ENCODE peak calls at places on chromosomes 16 and 17, in eight cellular contexts. One of them, this sample, is unnamed.
A peak's percentile ranks its signal among the peaks of the same experiment; 100 is the strongest.

GRCh38 chr17:67639555-67639954 is 78.2 kb upstream of the NOL11 start:
- ATAC-seq in activated naive CD4-positive, alpha-beta T cell treated with anti-CD3 and anti-CD28 coated beads, Interleukin-2, amount 50 U/mL, for 72 hours: no peak
- ATAC-seq in stimulated activated naive CD8-positive, alpha-beta T cell treated with anti-CD3 and anti-CD28 coated beads, Interleukin-15, Interleukin-2, amounts not matched to agents 100 U/mL and 50 U/mL, for 24 hours: no peak
- ATAC-seq in sciatic nerve: peak; percentile 75
- ATAC-seq in naive B cell: no peak
- ATAC-seq in mucosa of descending colon: no peak
- ATAC-seq in activated CD8-positive, alpha-beta memory T cell treated with anti-CD3 and anti-CD28 coated beads, Interleukin-2, amount 10 ng/mL, durations not matched to agents 7 days and 5 days: no peak
- ATAC-seq in heart right ventricle: peak; percentile 31
- ATAC-seq in this sample: no peak

GRCh38 chr17:83153681-83154310 is 74.4 kb downstream of the METRNL start:
- ATAC-seq in activated naive CD4-positive, alpha-beta T cell treated with anti-CD3 and anti-CD28 coated beads, Interleukin-2, amount 50 U/mL, for 72 hours: no peak
- ATAC-seq in stimulated activated naive CD8-positive, alpha-beta T cell treated with anti-CD3 and anti-CD28 coated beads, Interleukin-15, Interleukin-2, amounts not matched to agents 100 U/mL and 50 U/mL, for 24 hours: no peak
- ATAC-seq in sciatic nerve: no peak
- ATAC-seq in naive B cell: no peak
- ATAC-seq in mucosa of descending colon: no peak
- ATAC-seq in activated CD8-positive, alpha-beta memory T cell treated with anti-CD3 and anti-CD28 coated beads, Interleukin-2, amount 10 ng/mL, durations not matched to agents 7 days and 5 days: no peak
- ATAC-seq in heart right ventricle: no peak
- ATAC-seq in this sample: no peak

GRCh38 chr16:85573696-85574641 is 39.2 kb upstream of the GSE1 start:
- ATAC-seq in activated naive CD4-positive, alpha-beta T cell treated with anti-CD3 and anti-CD28 coated beads, Interleukin-2, amount 50 U/mL, for 72 hours: no peak
- ATAC-seq in stimulated activated naive CD8-positive, alpha-beta T cell treated with anti-CD3 and anti-CD28 coated beads, Interleukin-15, Interleukin-2, amounts not matched to agents 100 U/mL and 50 U/mL, for 24 hours: no peak
- ATAC-seq in sciatic nerve: peak; percentile 64
- ATAC-seq in naive B cell: no peak
- ATAC-seq in mucosa of descending colon: peak; percentile 9
- ATAC-seq in activated CD8-positive, alpha-beta memory T cell treated with anti-CD3 and anti-CD28 coated beads, Interleukin-2, amount 10 ng/mL, durations not matched to agents 7 days and 5 days: no peak
- ATAC-seq in heart right ventricle: peak; percentile 87
- ATAC-seq in this sample: no peak

GRCh38 chr16:53757971-53758609 is 54.1 kb downstream of the FTO start:
- ATAC-seq in activated naive CD4-positive, alpha-beta T cell treated with anti-CD3 and anti-CD28 coated beads, Interleukin-2, amount 50 U/mL, for 72 hours: no peak
- ATAC-seq in stimulated activated naive CD8-positive, alpha-beta T cell treated with anti-CD3 and anti-CD28 coated beads, Interleukin-15, Interleukin-2, amounts not matched to agents 100 U/mL and 50 U/mL, for 24 hours: no peak
- ATAC-seq in sciatic nerve: no peak
- ATAC-seq in naive B cell: no peak
- ATAC-seq in mucosa of descending colon: no peak
- ATAC-seq in activated CD8-positive, alpha-beta memory T cell treated with anti-CD3 and anti-CD28 coated beads, Interleukin-2, amount 10 ng/mL, durations not matched to agents 7 days and 5 days: no peak
- ATAC-seq in heart right ventricle: no peak
- ATAC-seq in this sample: no peak

GRCh38 chr17:2368383-2368782 is 31.1 kb downstream of the SGSM2 start:
- ATAC-seq in activated naive CD4-positive, alpha-beta T cell treated with anti-CD3 and anti-CD28 coated beads, Interleukin-2, amount 50 U/mL, for 72 hours: no peak
- ATAC-seq in stimulated activated naive CD8-positive, alpha-beta T cell treated with anti-CD3 and anti-CD28 coated beads, Interleukin-15, Interleukin-2, amounts not matched to agents 100 U/mL and 50 U/mL, for 24 hours: no peak
- ATAC-seq in sciatic nerve: no peak
- ATAC-seq in naive B cell: no peak
- ATAC-seq in mucosa of descending colon: no peak
- ATAC-seq in activated CD8-positive, alpha-beta memory T cell treated with anti-CD3 and anti-CD28 coated beads, Interleukin-2, amount 10 ng/mL, durations not matched to agents 7 days and 5 days: no peak
- ATAC-seq in heart right ventricle: peak; percentile 41
- ATAC-seq in this sample: no peak

GRCh38 chr17:77140878-77141767 is at the start of gene SEC14L1:
- ATAC-seq in activated naive CD4-positive, alpha-beta T cell treated with anti-CD3 and anti-CD28 coated beads, Interleukin-2, amount 50 U/mL, for 72 hours: peak; percentile 63
- ATAC-seq in stimulated activated naive CD8-positive, alpha-beta T cell treated with anti-CD3 and anti-CD28 coated beads, Interleukin-15, Interleukin-2, amounts not matched to agents 100 U/mL and 50 U/mL, for 24 hours: peak; percentile 29
- ATAC-seq in sciatic nerve: no peak
- ATAC-seq in naive B cell: peak; percentile 41
- ATAC-seq in mucosa of descending colon: no peak
- ATAC-seq in activated CD8-positive, alpha-beta memory T cell treated with anti-CD3 and anti-CD28 coated beads, Interleukin-2, amount 10 ng/mL, durations not matched to agents 7 days and 5 days: peak; percentile 45
- ATAC-seq in heart right ventricle: no peak
- ATAC-seq in this sample: no peak

GRCh38 chr16:23689442-23690187 is 10.9 kb downstream of the PLK1 start:
- ATAC-seq in activated naive CD4-positive, alpha-beta T cell treated with anti-CD3 and anti-CD28 coated beads, Interleukin-2, amount 50 U/mL, for 72 hours: no peak
- ATAC-seq in stimulated activated naive CD8-positive, alpha-beta T cell treated with anti-CD3 and anti-CD28 coated beads, Interleukin-15, Interleukin-2, amounts not matched to agents 100 U/mL and 50 U/mL, for 24 hours: no peak
- ATAC-seq in sciatic nerve: no peak
- ATAC-seq in naive B cell: no peak
- ATAC-seq in mucosa of descending colon: peak; percentile 4
- ATAC-seq in activated CD8-positive, alpha-beta memory T cell treated with anti-CD3 and anti-CD28 coated beads, Interleukin-2, amount 10 ng/mL, durations not matched to agents 7 days and 5 days: no peak
- ATAC-seq in heart right ventricle: no peak
- ATAC-seq in this sample: no peak

GRCh38 chr17:60899115-60899514 is 221.5 kb downstream of the BCAS3 start:
- ATAC-seq in activated naive CD4-positive, alpha-beta T cell treated with anti-CD3 and anti-CD28 coated beads, Interleukin-2, amount 50 U/mL, for 72 hours: no peak
- ATAC-seq in stimulated activated naive CD8-positive, alpha-beta T cell treated with anti-CD3 and anti-CD28 coated beads, Interleukin-15, Interleukin-2, amounts not matched to agents 100 U/mL and 50 U/mL, for 24 hours: no peak
- ATAC-seq in sciatic nerve: no peak
- ATAC-seq in naive B cell: no peak
- ATAC-seq in mucosa of descending colon: no peak
- ATAC-seq in activated CD8-positive, alpha-beta memory T cell treated with anti-CD3 and anti-CD28 coated beads, Interleukin-2, amount 10 ng/mL, durations not matched to agents 7 days and 5 days: no peak
- ATAC-seq in heart right ventricle: no peak
- ATAC-seq in this sample: peak; percentile 11

GRCh38 chr16:55155815-55156214 is 168.2 kb upstream of the IRX6 start:
- ATAC-seq in activated naive CD4-positive, alpha-beta T cell treated with anti-CD3 and anti-CD28 coated beads, Interleukin-2, amount 50 U/mL, for 72 hours: no peak
- ATAC-seq in stimulated activated naive CD8-positive, alpha-beta T cell treated with anti-CD3 and anti-CD28 coated beads, Interleukin-15, Interleukin-2, amounts not matched to agents 100 U/mL and 50 U/mL, for 24 hours: no peak
- ATAC-seq in sciatic nerve: no peak
- ATAC-seq in naive B cell: no peak
- ATAC-seq in mucosa of descending colon: no peak
- ATAC-seq in activated CD8-positive, alpha-beta memory T cell treated with anti-CD3 and anti-CD28 coated beads, Interleukin-2, amount 10 ng/mL, durations not matched to agents 7 days and 5 days: no peak
- ATAC-seq in heart right ventricle: no peak
- ATAC-seq in this sample: no peak

GRCh38 chr16:57906385-57907316 is 64.3 kb downstream of the CNGB1 start:
- ATAC-seq in activated naive CD4-positive, alpha-beta T cell treated with anti-CD3 and anti-CD28 coated beads, Interleukin-2, amount 50 U/mL, for 72 hours: peak; percentile 47
- ATAC-seq in stimulated activated naive CD8-positive, alpha-beta T cell treated with anti-CD3 and anti-CD28 coated beads, Interleukin-15, Interleukin-2, amounts not matched to agents 100 U/mL and 50 U/mL, for 24 hours: peak; percentile 26
- ATAC-seq in sciatic nerve: peak; percentile 52
- ATAC-seq in naive B cell: peak; percentile 87
- ATAC-seq in mucosa of descending colon: peak; percentile 25
- ATAC-seq in activated CD8-positive, alpha-beta memory T cell treated with anti-CD3 and anti-CD28 coated beads, Interleukin-2, amount 10 ng/mL, durations not matched to agents 7 days and 5 days: peak; percentile 53
- ATAC-seq in heart right ventricle: peak; percentile 39
- ATAC-seq in this sample: no peak

GRCh38 chr16:19810817-19811731 is 73.6 kb downstream of the GPRC5B start:
- ATAC-seq in activated naive CD4-positive, alpha-beta T cell treated with anti-CD3 and anti-CD28 coated beads, Interleukin-2, amount 50 U/mL, for 72 hours: no peak
- ATAC-seq in stimulated activated naive CD8-positive, alpha-beta T cell treated with anti-CD3 and anti-CD28 coated beads, Interleukin-15, Interleukin-2, amounts not matched to agents 100 U/mL and 50 U/mL, for 24 hours: no peak
- ATAC-seq in sciatic nerve: peak; percentile 28
- ATAC-seq in naive B cell: no peak
- ATAC-seq in mucosa of descending colon: no peak
- ATAC-seq in activated CD8-positive, alpha-beta memory T cell treated with anti-CD3 and anti-CD28 coated beads, Interleukin-2, amount 10 ng/mL, durations not matched to agents 7 days and 5 days: no peak
- ATAC-seq in heart right ventricle: no peak
- ATAC-seq in this sample: no peak

GRCh38 chr17:64653985-64654355 is 8.1 kb downstream of the SMURF2 start:
- ATAC-seq in activated naive CD4-positive, alpha-beta T cell treated with anti-CD3 and anti-CD28 coated beads, Interleukin-2, amount 50 U/mL, for 72 hours: no peak
- ATAC-seq in stimulated activated naive CD8-positive, alpha-beta T cell treated with anti-CD3 and anti-CD28 coated beads, Interleukin-15, Interleukin-2, amounts not matched to agents 100 U/mL and 50 U/mL, for 24 hours: no peak
- ATAC-seq in sciatic nerve: no peak
- ATAC-seq in naive B cell: no peak
- ATAC-seq in mucosa of descending colon: no peak
- ATAC-seq in activated CD8-positive, alpha-beta memory T cell treated with anti-CD3 and anti-CD28 coated beads, Interleukin-2, amount 10 ng/mL, durations not matched to agents 7 days and 5 days: no peak
- ATAC-seq in heart right ventricle: no peak
- ATAC-seq in this sample: no peak

GRCh38 chr16:3810198-3810664 is 70.3 kb downstream of the CREBBP start:
- ATAC-seq in activated naive CD4-positive, alpha-beta T cell treated with anti-CD3 and anti-CD28 coated beads, Interleukin-2, amount 50 U/mL, for 72 hours: peak; percentile 91
- ATAC-seq in stimulated activated naive CD8-positive, alpha-beta T cell treated with anti-CD3 and anti-CD28 coated beads, Interleukin-15, Interleukin-2, amounts not matched to agents 100 U/mL and 50 U/mL, for 24 hours: peak; percentile 63
- ATAC-seq in sciatic nerve: no peak
- ATAC-seq in naive B cell: no peak
- ATAC-seq in mucosa of descending colon: no peak
- ATAC-seq in activated CD8-positive, alpha-beta memory T cell treated with anti-CD3 and anti-CD28 coated beads, Interleukin-2, amount 10 ng/mL, durations not matched to agents 7 days and 5 days: peak; percentile 53
- ATAC-seq in heart right ventricle: no peak
- ATAC-seq in this sample: no peak

GRCh38 chr16:69931631-69932030 is 19.5 kb upstream of the CLEC18A start:
- ATAC-seq in activated naive CD4-positive, alpha-beta T cell treated with anti-CD3 and anti-CD28 coated beads, Interleukin-2, amount 50 U/mL, for 72 hours: no peak
- ATAC-seq in stimulated activated naive CD8-positive, alpha-beta T cell treated with anti-CD3 and anti-CD28 coated beads, Interleukin-15, Interleukin-2, amounts not matched to agents 100 U/mL and 50 U/mL, for 24 hours: no peak
- ATAC-seq in sciatic nerve: no peak
- ATAC-seq in naive B cell: no peak
- ATAC-seq in mucosa of descending colon: no peak
- ATAC-seq in activated CD8-positive, alpha-beta memory T cell treated with anti-CD3 and anti-CD28 coated beads, Interleukin-2, amount 10 ng/mL, durations not matched to agents 7 days and 5 days: no peak
- ATAC-seq in heart right ventricle: no peak
- ATAC-seq in this sample: no peak

GRCh38 chr17:73389411-73389810 is 77.6 kb upstream of the CDC42EP4 start:
- ATAC-seq in activated naive CD4-positive, alpha-beta T cell treated with anti-CD3 and anti-CD28 coated beads, Interleukin-2, amount 50 U/mL, for 72 hours: no peak
- ATAC-seq in stimulated activated naive CD8-positive, alpha-beta T cell treated with anti-CD3 and anti-CD28 coated beads, Interleukin-15, Interleukin-2, amounts not matched to agents 100 U/mL and 50 U/mL, for 24 hours: no peak
- ATAC-seq in sciatic nerve: no peak
- ATAC-seq in naive B cell: no peak
- ATAC-seq in mucosa of descending colon: no peak
- ATAC-seq in activated CD8-positive, alpha-beta memory T cell treated with anti-CD3 and anti-CD28 coated beads, Interleukin-2, amount 10 ng/mL, durations not matched to agents 7 days and 5 days: no peak
- ATAC-seq in heart right ventricle: no peak
- ATAC-seq in this sample: no peak

GRCh38 chr17:55433629-55434422 is 12.2 kb upstream of the MMD start:
- ATAC-seq in activated naive CD4-positive, alpha-beta T cell treated with anti-CD3 and anti-CD28 coated beads, Interleukin-2, amount 50 U/mL, for 72 hours: no peak
- ATAC-seq in stimulated activated naive CD8-positive, alpha-beta T cell treated with anti-CD3 and anti-CD28 coated beads, Interleukin-15, Interleukin-2, amounts not matched to agents 100 U/mL and 50 U/mL, for 24 hours: no peak
- ATAC-seq in sciatic nerve: peak; percentile 86
- ATAC-seq in naive B cell: no peak
- ATAC-seq in mucosa of descending colon: peak; percentile 87
- ATAC-seq in activated CD8-positive, alpha-beta memory T cell treated with anti-CD3 and anti-CD28 coated beads, Interleukin-2, amount 10 ng/mL, durations not matched to agents 7 days and 5 days: no peak
- ATAC-seq in heart right ventricle: no peak
- ATAC-seq in this sample: peak; percentile 43

GRCh38 chr16:15033309-15033707 is 22.6 kb downstream of the NTAN1 start:
- ATAC-seq in activated naive CD4-positive, alpha-beta T cell treated with anti-CD3 and anti-CD28 coated beads, Interleukin-2, amount 50 U/mL, for 72 hours: no peak
- ATAC-seq in stimulated activated naive CD8-positive, alpha-beta T cell treated with anti-CD3 and anti-CD28 coated beads, Interleukin-15, Interleukin-2, amounts not matched to agents 100 U/mL and 50 U/mL, for 24 hours: no peak
- ATAC-seq in sciatic nerve: no peak
- ATAC-seq in naive B cell: no peak
- ATAC-seq in mucosa of descending colon: no peak
- ATAC-seq in activated CD8-positive, alpha-beta memory T cell treated with anti-CD3 and anti-CD28 coated beads, Interleukin-2, amount 10 ng/mL, durations not matched to agents 7 days and 5 days: no peak
- ATAC-seq in heart right ventricle: peak; percentile 94
- ATAC-seq in this sample: no peak

GRCh38 chr17:72110231-72110952 is 10.4 kb upstream of the SOX9 start:
- ATAC-seq in activated naive CD4-positive, alpha-beta T cell treated with anti-CD3 and anti-CD28 coated beads, Interleukin-2, amount 50 U/mL, for 72 hours: no peak
- ATAC-seq in stimulated activated naive CD8-positive, alpha-beta T cell treated with anti-CD3 and anti-CD28 coated beads, Interleukin-15, Interleukin-2, amounts not matched to agents 100 U/mL and 50 U/mL, for 24 hours: no peak
- ATAC-seq in sciatic nerve: peak; percentile 52
- ATAC-seq in naive B cell: no peak
- ATAC-seq in mucosa of descending colon: peak; percentile 67
- ATAC-seq in activated CD8-positive, alpha-beta memory T cell treated with anti-CD3 and anti-CD28 coated beads, Interleukin-2, amount 10 ng/mL, durations not matched to agents 7 days and 5 days: no peak
- ATAC-seq in heart right ventricle: no peak
- ATAC-seq in this sample: peak; percentile 45

This sample was measured in esophagus mucosa.